ENCODE peak calls at places on chromosome 15, in eight cellular contexts. D is ureter; N is type B pancreatic cell; E is HTR-8/SVneo; B is stimulated activated CD4-positive, alpha-beta T cell treated with anti-CD3 and anti-CD28 coated beads, Interleukin-1b, Interleukin-23, amount 100 ng/mL, for 4 hours; W is SJCRH30; L is stimulated activated CD8-positive, alpha-beta memory T cell treated with anti-CD3 and anti-CD28 coated beads, Interleukin-2, amount 100 ng/mL, for 48 hours; H is activated CD8-positive, alpha-beta T cell treated with anti-CD3 and anti-CD28 coated beads, Interleukin-2, amount 10 ng/mL, durations not matched to agents 7 days and 5 days. F is an unnamed sample.

GRCh38 chr15:71044006-71044405 is 71.3 kb upstream of the THSD4 start:
- DNase-seq in E (no peak), L (no peak), B (no peak), W (no peak), D (no peak), N (no peak), H (no peak), F (peak)

GRCh38 chr15:85016275-85016674 is 34.6 kb downstream of the PDE8A start:
- DNase-seq in L (no peak), N (no peak), B (no peak), D (no peak), H (no peak), W (no peak), E (no peak), F (no peak)

GRCh38 chr15:76337047-76337738 is 620 bp downstream of the ISL2 start:
- DNase-seq in H (no peak), D (no peak), L (no peak), E (peak), W (peak), N (no peak), B (peak), F (peak)

GRCh38 chr15:68550498-68551295 is 28.1 kb upstream of the CORO2B start:
- DNase-seq in W (peak), B (peak), E (peak), D (peak), N (peak), L (peak), H (peak), F (peak)

GRCh38 chr15:62107561-62108110 is 40.9 kb downstream of the C2CD4A start:
- DNase-seq in W (no peak), N (no peak), E (no peak), D (peak), H (no peak), L (no peak), B (no peak), F (peak)

GRCh38 chr15:37087050-37087691 is 13.2 kb downstream of the MEIS2 start:
- DNase-seq in H (no peak), B (no peak), E (no peak), W (no peak), N (no peak), D (no peak), L (no peak), F (no peak)

GRCh38 chr15:31366169-31366734 is 39.6 kb downstream of the KLF13 start:
- DNase-seq in N (no peak), E (no peak), D (no peak), W (no peak), H (peak), L (no peak), B (no peak), F (no peak)

GRCh38 chr15:57323806-57324589 is 52.3 kb upstream of the CGNL1 start:
- DNase-seq in H (peak), L (no peak), D (no peak), B (no peak), N (no peak), E (peak), W (peak), F (peak)

GRCh38 chr15:60708684-60709083 is 229.7 kb upstream of the ICE2 start:
- DNase-seq in L (no peak), D (no peak), N (no peak), E (no peak), B (no peak), W (no peak), H (no peak), F (no peak)

GRCh38 chr15:75049392-75049791 is 26.0 kb downstream of the PPCDC start:
- DNase-seq in H (no peak), N (no peak), D (peak), E (no peak), L (no peak), W (no peak), B (no peak), F (no peak)

GRCh38 chr15:62119926-62120273 is 45.2 kb downstream of the C2CD4B start:
- DNase-seq in L (no peak), H (no peak), B (no peak), N (no peak), E (no peak), D (no peak), W (no peak), F (no peak)

GRCh38 chr15:35522061-35522460 is 23.9 kb downstream of the DPH6 start:
- DNase-seq in D (no peak), E (no peak), N (no peak), W (no peak), H (no peak), B (no peak), L (no peak), F (no peak)

GRCh38 chr15:34721802-34722795 is 32.7 kb downstream of the GJD2 start:
- DNase-seq in H (no peak), N (peak), L (no peak), E (peak), B (no peak), W (peak), D (peak), F (peak)

GRCh38 chr15:91592586-91592985 is 260.9 kb upstream of the SLCO3A1 start:
- DNase-seq in N (no peak), D (no peak), L (no peak), H (no peak), W (no peak), B (no peak), E (no peak), F (no peak)

GRCh38 chr15:71892335-71892734 is 82.0 kb downstream of the NR2E3 start:
- DNase-seq in W (no peak), D (no peak), N (no peak), H (no peak), E (no peak), B (no peak), L (no peak), F (no peak)

GRCh38 chr15:80288131-80288530 is 36.1 kb upstream of the CTXND1 start:
- DNase-seq in E (no peak), N (no peak), D (no peak), B (no peak), L (no peak), W (no peak), H (no peak), F (no peak)

GRCh38 chr15:64464271-64465005 is 4.1 kb downstream of the ZNF609 start:
- DNase-seq in H (no peak), L (no peak), E (no peak), D (no peak), W (no peak), N (no peak), B (no peak), F (no peak)

GRCh38 chr15:68794869-68795268 is 25.8 kb downstream of the ANP32A start:
- DNase-seq in E (no peak), W (no peak), B (no peak), L (no peak), N (no peak), D (no peak), H (no peak), F (no peak)

GRCh38 chr15:34802803-34803395 is 7.5 kb upstream of the ACTC1 start:
- DNase-seq in H (no peak), B (no peak), L (no peak), N (no peak), D (no peak), E (no peak), W (peak), F (no peak)

GRCh38 chr15:63945838-63946298 is 100.4 kb downstream of the DAPK2 start:
- DNase-seq in L (no peak), H (peak), W (no peak), B (no peak), E (peak), D (peak), N (no peak), F (no peak)

GRCh38 chr15:72034859-72035650 is 82.9 kb downstream of the MYO9A start:
- DNase-seq in N (no peak), L (no peak), E (no peak), B (no peak), W (no peak), D (no peak), H (no peak), F (no peak)

GRCh38 chr15:99435761-99436346 is 129.9 kb upstream of the MEF2A start:
- DNase-seq in L (no peak), D (peak), B (no peak), E (no peak), W (peak), H (no peak), N (peak), F (no peak)

GRCh38 chr15:36332301-36332700 is 247.1 kb upstream of the CDIN1 start:
- DNase-seq in E (no peak), L (no peak), H (no peak), D (no peak), N (no peak), B (no peak), W (no peak), F (no peak)

GRCh38 chr15:45185069-45185779 is 2.5 kb downstream of the SHF start:
- DNase-seq in H (no peak), W (no peak), E (no peak), B (no peak), N (no peak), L (no peak), D (no peak), F (no peak)

GRCh38 chr15:78072080-78072892 is 5.2 kb downstream of the TBC1D2B start:
- DNase-seq in L (no peak), E (no peak), H (no peak), B (no peak), D (no peak), N (no peak), W (no peak), F (no peak)

GRCh38 chr15:31145271-31145911 is 43.9 kb upstream of the TRPM1 start:
- DNase-seq in E (peak), L (no peak), W (no peak), D (no peak), B (no peak), H (no peak), N (no peak), F (peak)

GRCh38 chr15:22949074-22949547 is 31.1 kb downstream of the CYFIP1 start:
- DNase-seq in N (no peak), D (no peak), B (no peak), W (no peak), E (no peak), L (peak), H (no peak), F (no peak)

GRCh38 chr15:58462547-58462946 is 30.8 kb downstream of the LIPC start:
- DNase-seq in L (no peak), B (no peak), H (no peak), N (no peak), D (peak), E (no peak), W (no peak), F (peak)

GRCh38 chr15:82093774-82094211 is 48.0 kb upstream of the MEX3B start:
- DNase-seq in D (no peak), N (no peak), E (peak), B (no peak), H (no peak), L (no peak), W (peak), F (peak)

GRCh38 chr15:48806151-48806550 is 4.7 kb downstream of the CEP152 start:
- DNase-seq in N (no peak), W (peak), D (no peak), L (no peak), B (no peak), H (no peak), E (no peak), F (no peak)

GRCh38 chr15:68210821-68211655 is 5.9 kb upstream of the CALML4 start:
- DNase-seq in B (peak), N (peak), E (peak), D (no peak), L (peak), H (peak), W (peak), F (no peak)

GRCh38 chr15:33360876-33361275 is 50.1 kb downstream of the RYR3 start:
- DNase-seq in L (no peak), H (no peak), N (no peak), E (no peak), W (peak), D (no peak), B (no peak), F (no peak)

GRCh38 chr15:38930851-38931572 is 366.4 kb upstream of the RASGRP1 start:
- DNase-seq in B (no peak), N (no peak), E (no peak), L (no peak), D (no peak), W (no peak), H (no peak), F (no peak)

GRCh38 chr15:48627260-48627969 is 18.1 kb downstream of the FBN1 start:
- DNase-seq in B (no peak), N (no peak), W (no peak), L (no peak), D (no peak), H (no peak), E (no peak), F (peak)